ENCODE peak calls at places on chromosomes 6 and 20, in four cellular contexts. Q, T, M and O are unnamed samples.

GRCh38 chr6:162538643-162539064 is 188.9 kb downstream of the PRKN start:
- DNase-seq in T (peak), Q (no peak), M (peak), O (no peak)

GRCh38 chr20:16615199-16615598 is 42.0 kb upstream of the KIF16B start:
- DNase-seq in Q (peak), T (no peak), M (peak), O (peak)

GRCh38 chr6:136669299-136669699 is 119.1 kb upstream of the MAP7 start:
- DNase-seq in T (no peak), M (peak), Q (peak), O (peak)

GRCh38 chr6:44917430-44917829 is 410.7 kb upstream of the RUNX2 start:
- DNase-seq in M (no peak), Q (peak), T (no peak), O (no peak)

GRCh38 chr6:139996253-139996834 is 621.9 kb upstream of the CITED2 start:
- DNase-seq in T (no peak), M (no peak), Q (no peak), O (no peak)

GRCh38 chr20:41848180-41848579 is 230.0 kb upstream of the CHD6 start:
- DNase-seq in M (no peak), T (no peak), Q (no peak), O (no peak)

GRCh38 chr20:41234546-41234945 is 83.0 kb downstream of the ZHX3 start:
- DNase-seq in T (no peak), Q (peak), M (no peak), O (no peak)

GRCh38 chr20:59948828-59949720 is 8.9 kb downstream of the FAM217B start:
- DNase-seq in M (peak), T (no peak), Q (peak), O (peak)

GRCh38 chr20:24837721-24838456 is 111.2 kb upstream of the CST7 start:
- DNase-seq in M (peak), Q (no peak), T (no peak), O (no peak)

GRCh38 chr6:44388876-44389275 is 1.4 kb downstream of the CDC5L start:
- DNase-seq in M (no peak), Q (no peak), T (no peak), O (no peak)

GRCh38 chr6:41352396-41352795 is 17.0 kb downstream of the NCR2 start:
- DNase-seq in T (peak), M (no peak), Q (no peak), O (no peak)

GRCh38 chr6:75755704-75756103 is 6.7 kb downstream of the MYO6 start:
- DNase-seq in M (peak), T (no peak), Q (peak), O (no peak)

GRCh38 chr6:24721461-24722215 is 2.7 kb upstream of the C6orf62 start:
- DNase-seq in M (no peak), Q (no peak), T (no peak), O (no peak)

GRCh38 chr20:17835240-17835940 is 133.2 kb downstream of the SNX5 start:
- DNase-seq in T (peak), M (peak), Q (peak), O (peak)

GRCh38 chr6:157823001-157823522 is at the start of gene SNX9:
- DNase-seq in T (no peak), Q (peak), M (peak), O (peak)

GRCh38 chr20:18679020-18679419 is 91.2 kb downstream of the DTD1 start:
- DNase-seq in T (no peak), M (peak), Q (no peak), O (peak)

GRCh38 chr20:25116746-25117457 is 35.0 kb upstream of the VSX1 start:
- DNase-seq in Q (no peak), T (no peak), M (no peak), O (no peak)

GRCh38 chr6:22027226-22027725 is 269.6 kb downstream of the PRL start:
- DNase-seq in M (no peak), Q (no peak), T (no peak), O (no peak)

GRCh38 chr6:125507987-125508655 is 206.4 kb upstream of the HDDC2 start:
- DNase-seq in Q (peak), T (no peak), M (peak), O (peak)

GRCh38 chr6:24520929-24521546 is 26.3 kb downstream of the ALDH5A1 start:
- DNase-seq in T (no peak), M (peak), Q (peak), O (peak)

GRCh38 chr6:156348376-156348775 is 428.8 kb upstream of the ARID1B start:
- DNase-seq in M (no peak), Q (no peak), T (no peak), O (no peak)

GRCh38 chr6:144555078-144555477 is 269.9 kb downstream of the UTRN start:
- DNase-seq in T (no peak), M (no peak), Q (no peak), O (no peak)

GRCh38 chr6:86609549-86610388 is 327.6 kb upstream of the HTR1E start:
- DNase-seq in T (no peak), Q (no peak), M (no peak), O (no peak)

GRCh38 chr6:36024154-36024760 is at the start of gene SLC26A8:
- DNase-seq in M (no peak), Q (no peak), T (no peak), O (no peak)
- H3K4me3 ChIP-seq in M (no peak), Q (no peak), T (no peak), O (no peak)

DNA sequence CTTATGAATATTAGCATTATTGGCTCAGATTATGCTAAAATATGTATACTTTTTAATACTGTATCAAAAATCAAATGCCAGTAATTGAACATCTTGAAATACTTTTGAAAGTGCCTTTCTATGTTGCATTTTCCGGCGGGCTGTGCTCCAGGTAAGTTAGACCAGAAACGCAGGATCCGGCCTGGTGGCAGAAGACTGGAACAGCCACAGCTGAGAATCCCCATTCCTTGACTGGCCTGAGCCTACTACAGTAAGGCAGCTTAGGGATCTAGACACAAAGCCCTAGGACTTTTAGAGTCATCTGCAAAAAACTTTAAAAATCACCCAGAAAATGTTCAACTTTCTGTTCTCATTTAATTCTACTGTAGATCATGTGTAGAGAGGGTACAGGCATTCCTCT is 138.8 kb upstream of the C6orf118 start:
- DNase-seq in T (no peak), M (no peak), Q (no peak), O (no peak)
- TF ChIP-seq CTCF in T (no peak), M (no peak), Q (no peak), O (no peak)

GRCh38 chr6:87851674-87852260 is 149.7 kb upstream of the AKIRIN2 start:
- DNase-seq in Q (no peak), T (no peak), M (no peak), O (no peak)
- H3K4me3 ChIP-seq in Q (no peak), T (no peak), M (no peak), O (no peak)

DNA sequence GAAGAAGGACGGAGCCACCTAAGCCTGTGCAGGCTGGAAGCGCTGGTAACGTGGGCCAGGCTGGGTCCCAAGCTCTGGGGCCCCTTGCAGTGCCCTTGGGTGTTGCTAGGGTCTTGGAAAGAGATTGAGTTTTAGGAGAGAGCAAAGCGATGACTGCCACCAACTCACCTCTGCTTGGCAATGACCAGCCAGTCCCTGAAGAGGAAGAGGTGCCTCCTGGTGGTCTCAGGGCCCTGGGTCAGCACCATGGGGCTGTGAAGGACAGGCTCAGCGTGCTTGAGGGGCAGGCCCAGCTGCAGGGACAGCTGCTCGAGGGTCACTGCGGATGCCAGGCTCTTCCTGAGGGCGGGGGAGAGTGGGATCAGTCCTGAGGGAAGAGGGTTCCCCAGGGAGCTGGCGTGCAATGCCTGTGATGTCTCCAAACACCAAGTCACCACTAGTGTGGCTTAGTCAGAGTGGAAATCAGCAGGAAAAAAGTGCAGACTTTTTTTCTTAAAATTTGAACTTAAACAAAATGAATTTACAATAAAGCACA is 50.8 kb upstream of the TAGAP start:
- DNase-seq in Q (no peak), M (no peak), T (no peak), O (no peak)
- TF ChIP-seq CTCF in Q (no peak), M (no peak), T (no peak), O (no peak)